ENCODE peak calls at places on chromosomes 6 and 20, in four cellular contexts. One of them, this sample, is unnamed.

GRCh38 chr20:49501917-49502316 is 19.4 kb upstream of the KCNB1 start:
- DNase-seq in WTC11: no peak
- DNase-seq in K562: peak; percentile 40
- DNase-seq in HepG2: peak; percentile 57
- DNase-seq in this sample: no peak

GRCh38 chr6:100230976-100231316 is 233.8 kb downstream of the SIM1 start:
- DNase-seq in K562: no peak
- DNase-seq in WTC11: no peak
- DNase-seq in HepG2: no peak
- DNase-seq in this sample: peak; percentile 2

GRCh38 chr6:56746767-56747504 is 104.2 kb upstream of the DST start:
- DNase-seq in HepG2: no peak
- DNase-seq in K562: no peak
- DNase-seq in WTC11: no peak
- DNase-seq in this sample: no peak

GRCh38 chr6:6474170-6474920 is 114.2 kb upstream of the LY86 start:
- DNase-seq in WTC11: no peak
- DNase-seq in K562: no peak
- DNase-seq in HepG2: no peak
- DNase-seq in this sample: no peak

GRCh38 chr6:104639671-104640070 is 220.0 kb downstream of the HACE1 start:
- DNase-seq in WTC11: no peak
- DNase-seq in HepG2: no peak
- DNase-seq in K562: no peak
- DNase-seq in this sample: no peak

GRCh38 chr6:168662301-168662936 is 221.4 kb downstream of the SMOC2 start:
- DNase-seq in HepG2: no peak
- DNase-seq in WTC11: no peak
- DNase-seq in K562: no peak
- DNase-seq in this sample: no peak

GRCh38 chr20:44601801-44602204 is 19.4 kb downstream of the PKIG start:
- DNase-seq in HepG2: no peak
- DNase-seq in K562: no peak
- DNase-seq in WTC11: no peak
- DNase-seq in this sample: no peak

GRCh38 chr6:38443341-38443740 is 196.4 kb downstream of the BTBD9 start:
- DNase-seq in WTC11: no peak
- DNase-seq in HepG2: no peak
- DNase-seq in K562: no peak
- DNase-seq in this sample: no peak

GRCh38 chr20:33843854-33844253 is 32.7 kb downstream of the CHMP4B start:
- DNase-seq in WTC11: no peak
- DNase-seq in K562: peak; percentile 37
- DNase-seq in HepG2: no peak
- DNase-seq in this sample: no peak

GRCh38 chr6:156410649-156411048 is 366.5 kb upstream of the ARID1B start:
- DNase-seq in HepG2: no peak
- DNase-seq in K562: no peak
- DNase-seq in WTC11: no peak
- DNase-seq in this sample: no peak

GRCh38 chr20:37828584-37829527 is 74.1 kb upstream of the VSTM2L start:
- DNase-seq in HepG2: no peak
- DNase-seq in WTC11: no peak
- DNase-seq in K562: no peak
- DNase-seq in this sample: no peak

GRCh38 chr6:36701401-36701991 is 3.9 kb downstream of the RAB44 start:
- DNase-seq in WTC11: no peak
- DNase-seq in HepG2: peak; percentile 52
- DNase-seq in K562: no peak
- DNase-seq in this sample: no peak

GRCh38 chr6:107784669-107785068 is 39.4 kb downstream of the SCML4 start:
- DNase-seq in K562: no peak
- DNase-seq in HepG2: no peak
- DNase-seq in WTC11: no peak
- DNase-seq in this sample: no peak

GRCh38 chr6:158835616-158836221 is 16.6 kb upstream of the EZR start:
- DNase-seq in HepG2: peak; percentile 40
- DNase-seq in WTC11: peak; percentile 37
- DNase-seq in K562: peak; percentile 89
- DNase-seq in this sample: no peak

GRCh38 chr6:128885381-128885780 is 2.4 kb downstream of the LAMA2 start:
- DNase-seq in HepG2: no peak
- DNase-seq in K562: no peak
- DNase-seq in WTC11: no peak
- DNase-seq in this sample: no peak

GRCh38 chr6:1761472-1761871 is 151.8 kb downstream of the FOXC1 start:
- DNase-seq in WTC11: no peak
- DNase-seq in K562: no peak
- DNase-seq in HepG2: peak; percentile 27
- DNase-seq in this sample: no peak

GRCh38 chr6:43838276-43839036 is 68.4 kb downstream of the VEGFA start:
- DNase-seq in WTC11: peak; percentile 55
- DNase-seq in HepG2: peak; percentile 41
- DNase-seq in K562: peak; percentile 84
- DNase-seq in this sample: peak; percentile 58

GRCh38 chr6:145704153-145704781 is 31.1 kb downstream of the EPM2A start:
- DNase-seq in K562: no peak
- DNase-seq in HepG2: no peak
- DNase-seq in WTC11: no peak
- DNase-seq in this sample: no peak

GRCh38 chr6:129890164-129890563 is 29.0 kb upstream of the TMEM244 start:
- DNase-seq in K562: no peak
- DNase-seq in WTC11: no peak
- DNase-seq in HepG2: no peak
- DNase-seq in this sample: no peak

GRCh38 chr20:16479666-16480065 is 93.6 kb downstream of the KIF16B start:
- DNase-seq in WTC11: no peak
- DNase-seq in K562: no peak
- DNase-seq in HepG2: peak; percentile 83
- DNase-seq in this sample: no peak

GRCh38 chr6:132333639-132334516 is 67.4 kb downstream of the MOXD1 start:
- DNase-seq in HepG2: peak; percentile 88
- DNase-seq in WTC11: no peak
- DNase-seq in K562: no peak
- DNase-seq in this sample: peak; percentile 49

GRCh38 chr6:45420083-45420908 is 42.6 kb upstream of the SUPT3H start:
- DNase-seq in K562: no peak
- DNase-seq in HepG2: no peak
- DNase-seq in WTC11: peak; percentile 12
- DNase-seq in this sample: no peak

GRCh38 chr20:38091447-38092216 is 58.1 kb downstream of the RPRD1B start:
- DNase-seq in HepG2: no peak
- DNase-seq in WTC11: no peak
- DNase-seq in K562: peak; percentile 66
- DNase-seq in this sample: no peak

GRCh38 chr6:142834853-142835252 is 110.1 kb downstream of the HIVEP2 start:
- DNase-seq in HepG2: no peak
- DNase-seq in K562: no peak
- DNase-seq in WTC11: no peak
- DNase-seq in this sample: no peak

GRCh38 chr6:21230536-21230935 is 363.0 kb upstream of the SOX4 start:
- DNase-seq in K562: no peak
- DNase-seq in HepG2: no peak
- DNase-seq in WTC11: no peak
- DNase-seq in this sample: no peak

GRCh38 chr6:26183581-26184408 is 96.6 kb downstream of the HFE start:
- DNase-seq in HepG2: no peak
- DNase-seq in K562: no peak
- DNase-seq in WTC11: peak; percentile 74
- DNase-seq in this sample: peak; percentile 84

GRCh38 chr20:25035924-25036323 is 22.0 kb downstream of the ACSS1 start:
- DNase-seq in HepG2: no peak
- DNase-seq in K562: no peak
- DNase-seq in WTC11: no peak
- DNase-seq in this sample: no peak

GRCh38 chr6:85077098-85077497 is 312.7 kb upstream of the TBX18 start:
- DNase-seq in WTC11: no peak
- DNase-seq in HepG2: no peak
- DNase-seq in K562: no peak
- DNase-seq in this sample: no peak

GRCh38 chr6:40456390-40457013 is 130.7 kb downstream of the LRFN2 start:
- DNase-seq in HepG2: no peak
- DNase-seq in K562: no peak
- DNase-seq in WTC11: no peak
- DNase-seq in this sample: no peak

GRCh38 chr6:114739656-114740055 is 396.8 kb upstream of the HS3ST5 start:
- DNase-seq in HepG2: no peak
- DNase-seq in K562: no peak
- DNase-seq in WTC11: no peak
- DNase-seq in this sample: no peak

GRCh38 chr6:114733596-114733995 is 390.8 kb upstream of the HS3ST5 start:
- DNase-seq in WTC11: no peak
- DNase-seq in K562: no peak
- DNase-seq in HepG2: no peak
- DNase-seq in this sample: no peak

GRCh38 chr6:114740547-114740946 is 397.7 kb upstream of the HS3ST5 start:
- DNase-seq in HepG2: no peak
- DNase-seq in K562: no peak
- DNase-seq in WTC11: no peak
- DNase-seq in this sample: no peak

GRCh38 chr6:114735118-114735730 is 392.4 kb upstream of the HS3ST5 start:
- DNase-seq in WTC11: no peak
- DNase-seq in K562: no peak
- DNase-seq in HepG2: no peak
- DNase-seq in this sample: no peak
- TF ChIP-seq NR3C1 in WTC11: no peak
- TF ChIP-seq NR3C1 in K562: no peak
- TF ChIP-seq NR3C1 in HepG2: no peak
- TF ChIP-seq NR3C1 in this sample: no peak

DNA sequence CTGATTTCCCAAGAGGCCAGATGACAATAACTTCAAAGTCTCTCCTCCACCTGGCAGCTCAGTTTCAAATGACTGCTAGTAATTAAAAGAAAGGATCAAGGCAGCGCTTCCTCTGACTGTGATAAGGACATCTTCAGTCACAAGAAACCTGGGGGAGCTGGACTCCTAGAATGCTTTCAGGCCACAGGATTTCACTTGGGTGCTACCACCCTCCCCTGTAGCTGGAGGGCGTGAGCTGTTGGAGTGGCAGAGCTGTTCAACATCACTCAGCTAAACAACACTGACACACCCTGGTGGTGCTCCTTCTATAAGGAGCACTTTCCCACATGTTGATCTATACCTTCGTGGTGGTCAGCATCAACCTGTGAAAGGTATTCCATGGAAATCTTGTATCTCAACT is 2.2 kb upstream of the CNR1 start:
- DNase-seq in K562: peak; percentile 7
- DNase-seq in WTC11: no peak
- DNase-seq in HepG2: no peak
- DNase-seq in this sample: no peak
- TF ChIP-seq NR3C1 in K562: no peak
- TF ChIP-seq NR3C1 in WTC11: no peak
- TF ChIP-seq NR3C1 in HepG2: no peak
- TF ChIP-seq NR3C1 in this sample: no peak

DNA sequence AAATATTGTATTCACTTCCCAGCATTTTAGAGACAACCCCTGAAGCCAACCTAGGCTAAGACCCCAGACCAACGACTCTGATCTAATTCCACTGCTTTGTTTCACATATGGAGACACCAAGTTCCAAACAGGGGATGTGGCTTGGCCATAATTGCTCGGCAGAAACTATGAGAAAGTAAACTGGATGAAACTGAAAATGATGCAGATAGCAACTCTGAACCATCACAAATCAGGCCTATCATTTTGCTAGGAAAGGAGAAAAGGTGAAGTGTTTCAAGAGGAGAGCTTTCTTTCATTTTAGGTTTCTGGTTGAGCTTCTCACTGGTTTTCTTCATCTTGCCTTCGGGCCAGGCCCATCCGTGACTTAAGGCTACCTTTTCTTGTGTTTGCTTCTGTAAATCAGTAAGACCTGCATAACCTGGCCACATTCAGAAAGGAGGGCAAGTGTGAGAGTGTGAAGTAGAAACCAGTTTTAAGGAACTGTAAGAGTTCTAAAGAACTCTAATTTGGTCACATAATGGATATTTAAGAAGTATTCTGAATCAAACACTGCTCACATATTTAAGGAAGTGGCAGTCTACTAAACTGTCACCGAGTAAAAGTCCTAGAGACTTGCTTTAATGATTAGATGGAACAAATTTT is 105.8 kb downstream of the BACH2 start:
- DNase-seq in K562: no peak
- DNase-seq in HepG2: no peak
- DNase-seq in WTC11: no peak
- DNase-seq in this sample: no peak
- TF ChIP-seq NR3C1 in K562: no peak
- TF ChIP-seq NR3C1 in HepG2: no peak
- TF ChIP-seq NR3C1 in WTC11: no peak
- TF ChIP-seq NR3C1 in this sample: no peak

DNA sequence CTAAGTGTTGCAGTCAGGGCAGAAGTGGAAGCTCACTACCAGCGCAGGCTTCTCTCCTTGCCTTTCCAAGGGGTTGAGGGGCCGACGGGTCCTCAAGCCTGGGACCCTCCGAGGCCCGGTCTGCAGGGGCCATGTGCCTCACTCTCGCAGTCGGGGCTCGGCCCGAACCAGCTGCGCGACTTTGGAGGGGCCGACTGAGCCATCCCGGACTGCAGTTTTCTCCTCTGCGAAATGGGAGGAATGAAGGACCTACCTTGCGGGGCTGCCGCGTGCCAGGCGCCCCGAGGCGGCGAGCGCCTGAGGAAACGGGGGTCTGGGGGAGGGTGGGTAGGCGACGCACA is 5.6 kb downstream of the LZTS3 start:
- DNase-seq in WTC11: no peak
- DNase-seq in HepG2: no peak
- DNase-seq in K562: no peak
- DNase-seq in this sample: no peak
- TF ChIP-seq NR3C1 in WTC11: no peak
- TF ChIP-seq NR3C1 in HepG2: no peak
- TF ChIP-seq NR3C1 in K562: no peak
- TF ChIP-seq NR3C1 in this sample: no peak

DNA sequence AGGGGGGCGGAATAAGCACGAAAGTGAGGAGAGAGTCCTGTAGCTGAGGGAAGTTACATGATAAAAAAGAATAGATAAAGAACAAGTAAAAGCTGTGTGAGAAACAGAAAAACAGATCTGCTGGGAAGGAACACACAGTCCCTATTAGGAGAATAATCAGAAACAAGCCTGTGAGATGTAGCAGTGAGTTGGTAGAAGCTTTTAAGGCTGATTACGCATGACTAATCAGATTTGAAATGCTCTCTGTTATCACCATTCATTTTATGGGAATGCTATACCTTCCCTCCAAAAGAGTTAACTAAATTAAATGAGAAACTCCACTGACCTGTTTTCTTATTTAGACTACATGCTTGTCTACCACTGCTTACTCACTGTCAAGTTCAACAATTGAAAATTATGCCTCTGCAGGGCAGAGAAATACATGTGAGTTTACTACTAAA is 15.8 kb downstream of the REPS1 start:
- DNase-seq in WTC11: no peak
- DNase-seq in K562: no peak
- DNase-seq in HepG2: no peak
- DNase-seq in this sample: no peak
- TF ChIP-seq NR3C1 in WTC11: no peak
- TF ChIP-seq NR3C1 in K562: no peak
- TF ChIP-seq NR3C1 in HepG2: no peak
- TF ChIP-seq NR3C1 in this sample: no peak

This sample was measured in A549.